ENCODE peak calls at places on chromosomes 5 and 9, in nine cellular contexts. One of them, this sample, is unnamed.

GRCh38 chr5:10133830-10134229 is 115.9 kb downstream of the ATPSCKMT start:
- DNase-seq in upper lobe of left lung: no peak
- DNase-seq in endothelial cell: no peak
- DNase-seq in prostate gland: no peak
- DNase-seq in A549: no peak
- DNase-seq in dorsolateral prefrontal cortex: no peak
- DNase-seq in neural crest cell: no peak
- DNase-seq in lung: no peak
- DNase-seq in AG04450: no peak
- DNase-seq in this sample: no peak

GRCh38 chr5:91166040-91166807 is 216.9 kb downstream of the ARRDC3 start:
- DNase-seq in dorsolateral prefrontal cortex: no peak
- DNase-seq in neural crest cell: no peak
- DNase-seq in AG04450: no peak
- DNase-seq in lung: no peak
- DNase-seq in prostate gland: no peak
- DNase-seq in A549: no peak
- DNase-seq in endothelial cell: no peak
- DNase-seq in upper lobe of left lung: no peak
- DNase-seq in this sample: no peak

GRCh38 chr9:133982971-133983720 is 9.0 kb downstream of the VAV2 start:
- DNase-seq in lung: no peak
- DNase-seq in endothelial cell: no peak
- DNase-seq in neural crest cell: no peak
- DNase-seq in A549: no peak
- DNase-seq in AG04450: no peak
- DNase-seq in upper lobe of left lung: no peak
- DNase-seq in prostate gland: no peak
- DNase-seq in dorsolateral prefrontal cortex: no peak
- DNase-seq in this sample: no peak

GRCh38 chr9:111983484-111983908 is 86.9 kb downstream of the UGCG start:
- DNase-seq in AG04450: no peak
- DNase-seq in upper lobe of left lung: no peak
- DNase-seq in endothelial cell: no peak
- DNase-seq in dorsolateral prefrontal cortex: no peak
- DNase-seq in lung: no peak
- DNase-seq in prostate gland: no peak
- DNase-seq in A549: no peak
- DNase-seq in neural crest cell: no peak
- DNase-seq in this sample: no peak

GRCh38 chr9:93600504-93600903 is 24.1 kb downstream of the PHF2 start:
- DNase-seq in dorsolateral prefrontal cortex: no peak
- DNase-seq in AG04450: no peak
- DNase-seq in neural crest cell: no peak
- DNase-seq in upper lobe of left lung: no peak
- DNase-seq in A549: no peak
- DNase-seq in prostate gland: no peak
- DNase-seq in lung: peak
- DNase-seq in endothelial cell: no peak
- DNase-seq in this sample: peak

GRCh38 chr5:127875235-127876021 is 172.2 kb downstream of the CCDC192 start:
- DNase-seq in upper lobe of left lung: peak
- DNase-seq in lung: no peak
- DNase-seq in AG04450: no peak
- DNase-seq in dorsolateral prefrontal cortex: peak
- DNase-seq in endothelial cell: peak
- DNase-seq in neural crest cell: peak
- DNase-seq in A549: peak
- DNase-seq in prostate gland: peak
- DNase-seq in this sample: peak

GRCh38 chr5:1794896-1795290 is 4.7 kb downstream of the MRPL36 start:
- DNase-seq in upper lobe of left lung: peak
- DNase-seq in endothelial cell: no peak
- DNase-seq in A549: no peak
- DNase-seq in AG04450: no peak
- DNase-seq in lung: no peak
- DNase-seq in neural crest cell: no peak
- DNase-seq in prostate gland: no peak
- DNase-seq in dorsolateral prefrontal cortex: no peak
- DNase-seq in this sample: no peak

GRCh38 chr9:124602204-124602603 is 95.0 kb upstream of the NR5A1 start:
- DNase-seq in lung: no peak
- DNase-seq in endothelial cell: no peak
- DNase-seq in dorsolateral prefrontal cortex: no peak
- DNase-seq in neural crest cell: no peak
- DNase-seq in prostate gland: peak
- DNase-seq in AG04450: no peak
- DNase-seq in upper lobe of left lung: peak
- DNase-seq in A549: peak
- DNase-seq in this sample: no peak

GRCh38 chr5:78591972-78592700 is 56.4 kb downstream of the LHFPL2 start:
- DNase-seq in neural crest cell: no peak
- DNase-seq in endothelial cell: no peak
- DNase-seq in dorsolateral prefrontal cortex: no peak
- DNase-seq in AG04450: no peak
- DNase-seq in A549: no peak
- DNase-seq in prostate gland: no peak
- DNase-seq in lung: no peak
- DNase-seq in upper lobe of left lung: no peak
- DNase-seq in this sample: no peak

GRCh38 chr5:2270467-2270866 is 387.7 kb upstream of the IRX4 start:
- DNase-seq in prostate gland: no peak
- DNase-seq in AG04450: no peak
- DNase-seq in dorsolateral prefrontal cortex: no peak
- DNase-seq in lung: no peak
- DNase-seq in endothelial cell: no peak
- DNase-seq in neural crest cell: no peak
- DNase-seq in A549: no peak
- DNase-seq in upper lobe of left lung: no peak
- DNase-seq in this sample: no peak

GRCh38 chr5:132591140-132591539 is 34.4 kb downstream of the RAD50 start:
- DNase-seq in neural crest cell: no peak
- DNase-seq in AG04450: no peak
- DNase-seq in lung: no peak
- DNase-seq in endothelial cell: no peak
- DNase-seq in upper lobe of left lung: no peak
- DNase-seq in prostate gland: no peak
- DNase-seq in A549: peak
- DNase-seq in dorsolateral prefrontal cortex: no peak
- DNase-seq in this sample: no peak

GRCh38 chr9:86036555-86036954 is 62.8 kb downstream of the GOLM1 start:
- DNase-seq in lung: no peak
- DNase-seq in upper lobe of left lung: no peak
- DNase-seq in endothelial cell: no peak
- DNase-seq in A549: no peak
- DNase-seq in prostate gland: peak
- DNase-seq in AG04450: no peak
- DNase-seq in neural crest cell: no peak
- DNase-seq in dorsolateral prefrontal cortex: no peak
- DNase-seq in this sample: no peak

GRCh38 chr9:22228542-22228941 is 218.1 kb upstream of the DMRTA1 start:
- DNase-seq in neural crest cell: no peak
- DNase-seq in dorsolateral prefrontal cortex: no peak
- DNase-seq in AG04450: no peak
- DNase-seq in upper lobe of left lung: no peak
- DNase-seq in lung: no peak
- DNase-seq in endothelial cell: no peak
- DNase-seq in A549: no peak
- DNase-seq in prostate gland: no peak
- DNase-seq in this sample: no peak
- TF ChIP-seq CTCF in neural crest cell: peak
- TF ChIP-seq CTCF in dorsolateral prefrontal cortex: no peak
- TF ChIP-seq CTCF in AG04450: peak
- TF ChIP-seq CTCF in upper lobe of left lung: no peak
- TF ChIP-seq CTCF in lung: no peak
- TF ChIP-seq CTCF in endothelial cell: no peak
- TF ChIP-seq CTCF in A549: no peak
- TF ChIP-seq CTCF in prostate gland: no peak
- TF ChIP-seq CTCF in this sample: no peak

DNA sequence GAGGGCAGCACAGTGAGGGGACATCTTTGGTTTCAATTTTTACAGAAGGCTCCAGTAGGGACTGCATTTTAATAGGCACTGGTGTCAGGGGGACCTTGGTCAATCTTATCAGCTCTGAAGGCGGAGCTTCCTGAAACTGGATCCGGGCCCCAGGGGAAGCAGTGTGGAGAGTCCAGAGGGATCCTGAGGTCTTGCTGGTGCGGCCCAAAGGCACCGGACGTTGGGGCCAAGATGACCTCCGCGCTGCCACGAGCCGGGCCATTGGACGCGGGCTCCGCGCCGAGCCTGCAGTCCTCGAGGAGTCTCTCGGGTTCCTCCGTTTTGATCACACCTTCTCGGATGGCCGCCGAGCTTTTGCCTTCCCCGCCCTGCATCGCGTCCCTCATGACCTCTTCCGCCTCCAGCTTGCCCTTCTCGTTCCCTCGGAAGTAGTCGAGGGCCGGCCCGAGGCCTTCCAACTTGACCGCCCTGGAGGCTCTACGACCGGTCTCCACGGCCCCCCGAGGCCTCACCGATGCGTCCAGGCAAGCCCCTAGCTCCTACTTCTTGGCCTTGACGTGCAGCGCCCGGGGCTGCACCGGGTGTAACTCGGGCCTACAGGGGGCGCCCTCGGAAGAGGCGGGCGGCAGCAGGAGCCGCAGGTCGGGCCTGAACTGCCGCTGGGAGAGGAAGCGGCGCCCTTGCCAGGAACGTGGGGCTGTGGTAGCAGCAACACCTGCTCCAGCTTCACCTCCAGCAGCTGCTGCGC is 18.8 kb downstream of the C5orf52 start:
- DNase-seq in lung: no peak
- DNase-seq in A549: no peak
- DNase-seq in endothelial cell: no peak
- DNase-seq in dorsolateral prefrontal cortex: no peak
- DNase-seq in prostate gland: no peak
- DNase-seq in neural crest cell: no peak
- DNase-seq in upper lobe of left lung: no peak
- DNase-seq in AG04450: no peak
- DNase-seq in this sample: no peak
- TF ChIP-seq CTCF in lung: no peak
- TF ChIP-seq CTCF in A549: no peak
- TF ChIP-seq CTCF in endothelial cell: no peak
- TF ChIP-seq CTCF in dorsolateral prefrontal cortex: no peak
- TF ChIP-seq CTCF in prostate gland: no peak
- TF ChIP-seq CTCF in neural crest cell: no peak
- TF ChIP-seq CTCF in upper lobe of left lung: no peak
- TF ChIP-seq CTCF in AG04450: peak
- TF ChIP-seq CTCF in this sample: peak

DNA sequence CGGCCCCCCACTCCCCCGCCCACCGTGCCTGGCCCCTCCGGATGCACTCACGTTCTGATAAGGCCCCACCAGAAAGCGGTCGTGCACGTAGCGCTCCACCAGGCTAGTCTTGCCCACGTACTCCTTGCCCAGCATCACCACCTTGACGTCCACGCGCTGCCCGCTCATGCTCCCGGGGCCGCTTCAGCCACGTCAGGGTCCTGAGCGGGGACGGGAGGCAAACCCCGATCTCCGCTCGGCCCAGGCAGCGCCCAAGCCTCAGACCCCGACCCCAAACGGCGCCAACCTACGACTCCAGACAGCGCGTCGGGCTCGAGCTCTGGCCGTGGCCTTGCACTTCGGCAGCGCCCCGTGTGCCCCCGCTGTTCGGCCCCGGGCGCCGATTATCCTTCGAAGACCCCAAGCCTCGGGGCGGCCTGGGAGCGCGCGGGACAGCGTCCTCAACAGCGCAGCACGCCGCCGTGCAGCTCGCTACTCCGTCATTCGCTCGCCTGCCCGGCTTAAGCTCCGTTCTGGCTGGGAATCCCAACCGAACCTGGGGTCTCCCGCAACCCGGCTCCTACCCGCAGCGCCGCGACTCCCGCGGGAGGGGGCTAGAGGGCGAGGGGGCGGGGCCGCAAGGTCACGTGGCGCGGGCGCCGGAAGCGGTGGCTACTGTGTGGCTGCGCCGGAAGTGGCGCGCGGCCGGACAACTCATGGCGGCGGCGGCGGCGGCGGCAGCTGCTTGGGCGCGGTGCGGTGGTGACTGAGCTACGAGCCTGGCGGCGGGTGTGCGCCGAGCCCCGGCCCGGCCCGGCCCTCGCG is at the start of the genes PRELID1 and RAB24:
- DNase-seq in prostate gland: peak
- DNase-seq in upper lobe of left lung: peak
- DNase-seq in A549: peak
- DNase-seq in endothelial cell: peak
- DNase-seq in AG04450: peak
- DNase-seq in neural crest cell: peak
- DNase-seq in dorsolateral prefrontal cortex: peak
- DNase-seq in lung: peak
- DNase-seq in this sample: peak
- TF ChIP-seq CTCF in prostate gland: no peak
- TF ChIP-seq CTCF in upper lobe of left lung: no peak
- TF ChIP-seq CTCF in A549: peak
- TF ChIP-seq CTCF in endothelial cell: no peak
- TF ChIP-seq CTCF in AG04450: peak
- TF ChIP-seq CTCF in neural crest cell: no peak
- TF ChIP-seq CTCF in dorsolateral prefrontal cortex: no peak
- TF ChIP-seq CTCF in lung: no peak
- TF ChIP-seq CTCF in this sample: peak

GRCh38 chr5:92886751-92887150 is 694.3 kb downstream of the NR2F1-AS1 start:
- DNase-seq in prostate gland: no peak
- DNase-seq in A549: no peak
- DNase-seq in upper lobe of left lung: no peak
- DNase-seq in AG04450: no peak
- DNase-seq in dorsolateral prefrontal cortex: no peak
- DNase-seq in lung: no peak
- DNase-seq in neural crest cell: no peak
- DNase-seq in endothelial cell: no peak
- DNase-seq in this sample: no peak

GRCh38 chr5:92884464-92884863 is 696.6 kb downstream of the NR2F1-AS1 start:
- DNase-seq in upper lobe of left lung: no peak
- DNase-seq in AG04450: no peak
- DNase-seq in neural crest cell: no peak
- DNase-seq in A549: no peak
- DNase-seq in endothelial cell: no peak
- DNase-seq in prostate gland: no peak
- DNase-seq in dorsolateral prefrontal cortex: no peak
- DNase-seq in lung: no peak
- DNase-seq in this sample: no peak

GRCh38 chr5:92887254-92887653 is 693.8 kb downstream of the NR2F1-AS1 start:
- DNase-seq in AG04450: no peak
- DNase-seq in upper lobe of left lung: no peak
- DNase-seq in lung: no peak
- DNase-seq in prostate gland: no peak
- DNase-seq in neural crest cell: no peak
- DNase-seq in endothelial cell: no peak
- DNase-seq in dorsolateral prefrontal cortex: no peak
- DNase-seq in A549: no peak
- DNase-seq in this sample: no peak

GRCh38 chr5:92889140-92889539 is 691.9 kb downstream of the NR2F1-AS1 start:
- DNase-seq in A549: no peak
- DNase-seq in neural crest cell: no peak
- DNase-seq in AG04450: no peak
- DNase-seq in dorsolateral prefrontal cortex: no peak
- DNase-seq in upper lobe of left lung: no peak
- DNase-seq in endothelial cell: no peak
- DNase-seq in lung: no peak
- DNase-seq in prostate gland: no peak
- DNase-seq in this sample: no peak

DNA sequence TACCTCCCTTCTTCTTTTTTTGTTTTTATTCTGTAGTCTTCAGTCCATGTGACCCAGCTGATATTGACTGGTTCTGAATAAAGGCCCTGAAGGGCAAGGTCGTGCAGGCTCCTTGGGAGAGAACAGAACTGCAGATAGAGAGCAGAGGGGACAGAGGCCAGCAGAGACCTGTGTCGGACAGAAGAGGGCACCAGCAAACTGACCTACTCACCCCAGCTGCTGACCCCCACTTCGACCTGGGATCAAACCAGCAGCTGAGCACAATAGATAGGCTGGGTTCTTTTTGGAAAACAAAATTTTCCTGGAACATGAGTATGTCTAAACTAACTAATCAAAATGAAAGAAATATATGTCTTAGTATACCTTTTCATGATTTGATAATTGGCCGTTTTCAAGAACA is 695.1 kb downstream of the NR2F1-AS1 start:
- DNase-seq in endothelial cell: peak
- DNase-seq in A549: peak
- DNase-seq in upper lobe of left lung: no peak
- DNase-seq in neural crest cell: peak
- DNase-seq in dorsolateral prefrontal cortex: no peak
- DNase-seq in AG04450: no peak
- DNase-seq in lung: no peak
- DNase-seq in prostate gland: no peak
- DNase-seq in this sample: no peak
- TF ChIP-seq CTCF in endothelial cell: no peak
- TF ChIP-seq CTCF in A549: peak
- TF ChIP-seq CTCF in upper lobe of left lung: no peak
- TF ChIP-seq CTCF in neural crest cell: peak
- TF ChIP-seq CTCF in dorsolateral prefrontal cortex: no peak
- TF ChIP-seq CTCF in AG04450: no peak
- TF ChIP-seq CTCF in lung: no peak
- TF ChIP-seq CTCF in prostate gland: no peak
- TF ChIP-seq CTCF in this sample: peak

This sample was measured in Calu3.